ENCODE peak calls at places on chromosomes 11 and 22, in nine cellular contexts. C, J, T, W, S, G, L, X and E are unnamed samples.

GRCh38 chr22:25159028-25159427 is 40.6 kb upstream of the CRYBB3 start:
- DNase-seq in C (no peak), J (no peak), T (no peak), W (no peak), S (no peak), G (no peak), L (peak), X (no peak), E (no peak)

GRCh38 chr22:17965538-17966402 is 58.6 kb downstream of the MICAL3 start:
- DNase-seq in C (no peak), J (no peak), T (no peak), W (no peak), S (no peak), G (no peak), L (no peak), X (no peak), E (no peak)

GRCh38 chr11:128874406-128874805 is 7.3 kb upstream of the KCNJ1 start:
- DNase-seq in C (no peak), J (no peak), T (no peak), W (no peak), S (no peak), G (no peak), L (no peak), X (no peak), E (no peak)

GRCh38 chr11:121652982-121653381 is 200.2 kb upstream of the SORL1-AS1 start:
- DNase-seq in C (no peak), J (peak), T (peak), W (no peak), S (no peak), G (no peak), L (peak), X (no peak), E (no peak)

GRCh38 chr11:18203723-18204122 is 31.1 kb downstream of the MRGPRX4 start:
- DNase-seq in C (peak), J (peak), T (peak), W (no peak), S (no peak), G (no peak), L (peak), X (no peak), E (no peak)

GRCh38 chr22:50737728-50738648 is at the start of gene ACR:
- DNase-seq in C (no peak), J (no peak), T (no peak), W (peak), S (no peak), G (no peak), L (no peak), X (peak), E (no peak)

GRCh38 chr11:34997872-34998548 is 81.6 kb downstream of the PDHX start:
- DNase-seq in C (peak), J (no peak), T (no peak), W (no peak), S (no peak), G (no peak), L (peak), X (no peak), E (no peak)

GRCh38 chr11:15839061-15839460 is 517.3 kb downstream of the SOX6 start:
- DNase-seq in C (no peak), J (no peak), T (no peak), W (no peak), S (no peak), G (no peak), L (no peak), X (no peak), E (no peak)

GRCh38 chr11:19868281-19868821 is 155.7 kb downstream of the NAV2 start:
- DNase-seq in C (no peak), J (no peak), T (no peak), W (no peak), S (peak), G (peak), L (no peak), X (no peak), E (peak)

GRCh38 chr22:50119768-50120251 is 30.0 kb downstream of the MOV10L1 start:
- DNase-seq in C (no peak), J (no peak), T (no peak), W (no peak), S (no peak), G (no peak), L (no peak), X (no peak), E (no peak)

GRCh38 chr11:13667245-13667644 is 1.2 kb upstream of the FAR1 start:
- DNase-seq in C (no peak), J (peak), T (no peak), W (no peak), S (no peak), G (no peak), L (no peak), X (no peak), E (no peak)

GRCh38 chr22:49373289-49373666 is 454.4 kb downstream of the BRD1 start:
- DNase-seq in C (no peak), J (no peak), T (no peak), W (peak), S (no peak), G (no peak), L (no peak), X (peak), E (no peak)

GRCh38 chr11:123469089-123469488 is 39.0 kb downstream of the GRAMD1B start:
- DNase-seq in C (no peak), J (no peak), T (peak), W (no peak), S (no peak), G (peak), L (no peak), X (no peak), E (no peak)

GRCh38 chr22:28398987-28399386 is 280.7 kb downstream of the TTC28 start:
- DNase-seq in C (no peak), J (no peak), T (no peak), W (no peak), S (no peak), G (no peak), L (peak), X (no peak), E (no peak)

DNA sequence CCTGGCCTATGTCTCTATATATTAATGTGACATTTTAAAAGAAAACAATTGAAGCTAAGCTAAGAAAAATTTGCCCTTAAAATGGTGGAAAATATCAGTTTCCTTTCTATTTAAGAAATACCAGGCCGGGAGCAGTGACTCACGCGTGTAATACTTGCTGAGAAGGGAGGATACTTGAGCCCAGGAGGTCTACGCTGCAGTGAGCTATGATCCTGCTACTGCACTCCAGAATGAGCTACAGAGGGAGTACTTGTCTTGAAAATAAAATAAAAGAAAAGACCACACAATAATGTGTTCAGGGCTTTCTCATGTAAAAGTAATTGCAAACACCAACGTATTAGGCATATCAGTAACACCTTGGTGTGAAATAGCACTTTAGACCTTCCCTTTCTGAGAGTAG is 1.4 kb upstream of the PRSS23 start:
- DNase-seq in C (peak), J (no peak), T (no peak), W (no peak), S (no peak), G (no peak), L (peak), X (no peak), E (no peak)
- H3K27ac ChIP-seq in C (peak), J (no peak), T (peak), W (no peak), S (peak), G (no peak), L (no peak), X (no peak), E (peak)

DNA sequence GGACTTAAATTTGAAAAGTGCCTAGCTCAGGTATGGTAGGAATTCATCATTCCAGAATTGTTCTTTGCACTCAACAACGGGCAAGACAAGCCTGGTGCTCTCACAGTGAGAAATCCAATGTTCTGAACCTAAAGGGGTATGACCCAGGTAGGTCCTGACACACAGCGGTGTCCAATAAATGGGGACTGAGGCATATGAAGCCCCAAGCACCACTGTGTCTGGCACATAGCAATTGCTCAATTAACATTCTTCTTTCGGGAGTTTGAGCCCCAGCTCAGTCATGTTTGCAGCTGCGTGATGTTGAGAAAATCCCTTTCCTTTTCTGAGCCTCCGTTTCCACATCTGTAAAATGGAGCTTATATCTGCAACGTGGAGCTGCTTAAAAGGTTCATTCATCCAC is 535.8 kb downstream of the MIAT start:
- DNase-seq in C (no peak), J (no peak), T (no peak), W (no peak), S (no peak), G (no peak), L (no peak), X (no peak), E (no peak)
- H3K4me3 ChIP-seq in C (no peak), J (no peak), T (no peak), W (no peak), S (no peak), G (no peak), L (no peak), X (no peak), E (no peak)

GRCh38 chr11:94449029-94449428 is 44.6 kb downstream of the MRE11 start:
- DNase-seq in C (no peak), J (no peak), T (peak), W (no peak), S (no peak), G (no peak), L (no peak), X (no peak), E (no peak)

GRCh38 chr11:94449437-94449836 is 44.2 kb downstream of the MRE11 start:
- DNase-seq in C (peak), J (no peak), T (no peak), W (no peak), S (no peak), G (no peak), L (no peak), X (no peak), E (no peak)

GRCh38 chr11:94450061-94450460 is 43.6 kb downstream of the MRE11 start:
- DNase-seq in C (no peak), J (no peak), T (no peak), W (no peak), S (no peak), G (no peak), L (no peak), X (no peak), E (no peak)

GRCh38 chr11:94445641-94446040 is 44.4 kb upstream of the GPR83 start:
- DNase-seq in C (no peak), J (no peak), T (no peak), W (no peak), S (no peak), G (no peak), L (no peak), X (no peak), E (no peak)
- TF ChIP-seq CTCF in C (no peak), J (no peak), T (no peak), W (no peak), S (no peak), G (no peak), L (no peak), X (no peak), E (no peak)

DNA sequence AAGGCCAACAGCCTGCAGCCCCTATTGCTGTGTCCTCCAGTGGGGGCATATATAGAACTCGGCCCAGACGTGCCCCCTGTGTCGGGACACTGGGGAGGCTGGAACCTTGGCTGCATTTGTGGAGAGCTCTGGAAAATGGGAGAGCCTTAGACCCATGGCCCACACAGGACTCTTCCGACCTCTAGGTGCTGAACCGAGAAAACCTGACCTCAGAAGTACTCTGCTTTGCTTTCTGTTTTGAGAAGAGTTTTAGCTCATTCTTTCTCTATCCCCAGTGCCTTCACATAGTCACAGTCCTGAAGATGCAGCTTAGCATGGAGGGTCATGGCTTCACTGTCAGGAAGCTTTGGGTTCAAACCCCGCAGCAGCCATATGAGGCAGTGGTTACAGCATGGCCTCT is 271.8 kb upstream of the B3GAT1 start:
- DNase-seq in C (no peak), J (no peak), T (no peak), W (no peak), S (no peak), G (no peak), L (no peak), X (no peak), E (no peak)
- H3K27ac ChIP-seq in C (no peak), J (no peak), T (no peak), W (no peak), S (no peak), G (no peak), L (no peak), X (no peak), E (no peak)

DNA sequence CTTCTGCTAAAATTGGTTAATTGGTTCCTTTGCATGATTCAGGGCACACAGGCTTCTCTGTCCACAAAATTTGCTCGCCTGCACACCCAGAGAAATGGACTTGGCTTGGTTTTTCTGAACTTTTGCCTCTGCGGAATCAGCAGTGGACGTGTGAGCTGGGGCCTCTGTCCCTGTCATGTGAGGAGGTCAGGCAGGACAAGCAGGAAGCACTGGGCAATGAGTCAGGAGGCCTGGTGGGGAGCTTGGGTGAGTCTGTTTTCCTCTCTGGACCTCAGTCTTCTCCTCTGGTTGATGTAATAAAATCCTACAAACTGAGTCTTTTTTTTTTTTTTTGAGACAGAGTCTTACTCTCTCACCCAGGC is 10.4 kb upstream of the CELSR1 start:
- DNase-seq in C (no peak), J (no peak), T (no peak), W (peak), S (peak), G (peak), L (no peak), X (no peak), E (peak)
- H3K4me3 ChIP-seq in C (no peak), J (no peak), T (no peak), W (no peak), S (peak), G (peak), L (no peak), X (no peak), E (no peak)

GRCh38 chr11:130237282-130238006 is 77.3 kb downstream of the ZBTB44 start:
- DNase-seq in C (no peak), J (no peak), T (no peak), W (no peak), S (no peak), G (no peak), L (no peak), X (no peak), E (no peak)

GRCh38 chr11:130246270-130246669 is 68.4 kb downstream of the ZBTB44 start:
- DNase-seq in C (no peak), J (no peak), T (no peak), W (no peak), S (no peak), G (no peak), L (no peak), X (no peak), E (no peak)

GRCh38 chr11:130244851-130245250 is 69.9 kb downstream of the ZBTB44 start:
- DNase-seq in C (no peak), J (no peak), T (no peak), W (no peak), S (no peak), G (no peak), L (no peak), X (no peak), E (no peak)

GRCh38 chr11:130243816-130244215 is 70.9 kb downstream of the ZBTB44 start:
- DNase-seq in C (no peak), J (no peak), T (no peak), W (no peak), S (no peak), G (no peak), L (no peak), X (no peak), E (no peak)

GRCh38 chr11:130241697-130242096 is 73.0 kb downstream of the ZBTB44 start:
- DNase-seq in C (no peak), J (no peak), T (no peak), W (no peak), S (no peak), G (no peak), L (no peak), X (no peak), E (no peak)
- TF ChIP-seq CTCF in C (no peak), J (peak), T (no peak), W (no peak), S (no peak), G (no peak), L (no peak), X (no peak), E (no peak)

GRCh38 chr11:62547691-62548281 is 1.2 kb upstream of the AHNAK start:
- DNase-seq in C (peak), J (peak), T (peak), W (no peak), S (no peak), G (peak), L (no peak), X (no peak), E (peak)

GRCh38 chr11:62546937-62547625 is 475 bp upstream of the AHNAK start:
- DNase-seq in C (peak), J (peak), T (no peak), W (peak), S (no peak), G (peak), L (peak), X (no peak), E (no peak)

GRCh38 chr11:62544521-62545436 is 1.8 kb downstream of the AHNAK start:
- DNase-seq in C (peak), J (peak), T (no peak), W (no peak), S (no peak), G (peak), L (peak), X (no peak), E (no peak)

GRCh38 chr11:62545437-62546243 is 966 bp downstream of the AHNAK start:
- DNase-seq in C (peak), J (peak), T (peak), W (peak), S (peak), G (peak), L (peak), X (peak), E (peak)

DNA sequence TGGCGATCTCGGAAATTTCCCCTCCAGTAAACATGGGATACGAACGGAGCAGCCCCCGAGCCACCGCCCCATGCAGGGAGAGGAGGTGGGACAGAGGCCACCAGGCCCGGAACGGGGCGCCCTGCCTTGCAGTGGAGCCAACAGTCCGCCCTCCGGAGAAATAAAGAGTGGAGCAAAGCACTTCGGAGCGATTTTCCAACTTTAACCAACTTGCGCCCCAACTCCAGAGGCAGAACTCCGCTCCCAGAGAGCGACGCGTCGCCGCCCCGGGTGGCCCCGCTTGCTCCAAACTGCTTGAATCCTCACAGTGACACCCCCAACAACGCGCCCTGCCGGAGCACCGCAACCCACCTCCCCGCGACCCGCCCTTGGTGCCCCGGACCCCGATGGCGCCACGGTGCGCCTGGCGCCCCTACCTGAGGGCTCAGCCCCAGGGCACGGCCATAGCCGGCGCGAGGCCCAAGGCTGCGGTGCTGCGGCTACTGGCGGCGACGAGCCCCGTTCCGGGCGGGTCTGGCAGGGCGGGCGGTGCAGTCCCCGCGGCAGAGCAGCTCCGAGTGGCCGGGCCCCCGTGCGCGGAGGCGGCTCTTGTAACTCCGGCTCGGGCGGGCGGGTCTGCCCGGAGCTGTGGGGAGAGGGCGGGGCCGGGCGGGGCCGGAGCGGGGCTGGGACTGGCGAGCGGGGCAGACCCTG is at the start of gene AHNAK:
- DNase-seq in C (peak), J (peak), T (peak), W (peak), S (no peak), G (peak), L (peak), X (peak), E (peak)
- H3K27ac ChIP-seq in C (peak), J (no peak), T (peak), W (peak), S (peak), G (peak), L (peak), X (peak), E (peak)

GRCh38 chr22:37325024-37325395 is 42.7 kb downstream of the CYTH4 start:
- DNase-seq in C (no peak), J (no peak), T (no peak), W (no peak), S (no peak), G (no peak), L (no peak), X (peak), E (no peak)
- H3K4me3 ChIP-seq in C (no peak), J (peak), T (peak), W (no peak), S (no peak), G (no peak), L (peak), X (no peak), E (no peak)